ENCODE peak calls at places on chromosome 19, in four cellular contexts. One of them, this sample, is unnamed.

GRCh38 chr19:799076-799881 is 2.0 kb downstream of the PTBP1 start:
- DNase-seq in memory B cell: no peak
- DNase-seq in T1000: no peak
- DNase-seq in B cell: peak; percentile 40
- DNase-seq in this sample: no peak

GRCh38 chr19:30520735-30521479 is 148.7 kb downstream of the ZNF536 start:
- DNase-seq in memory B cell: no peak
- DNase-seq in T1000: no peak
- DNase-seq in B cell: no peak
- DNase-seq in this sample: no peak

GRCh38 chr19:32224371-32225244 is 120.8 kb upstream of the ZNF507 start:
- DNase-seq in memory B cell: peak; percentile 18
- DNase-seq in T1000: no peak
- DNase-seq in B cell: peak; percentile 68
- DNase-seq in this sample: peak; percentile 20

GRCh38 chr19:29623726-29624488 is 17.8 kb downstream of the POP4 start:
- DNase-seq in memory B cell: no peak
- DNase-seq in T1000: no peak
- DNase-seq in B cell: no peak
- DNase-seq in this sample: no peak

GRCh38 chr19:10352764-10353671 is 13.6 kb upstream of the ICAM3 start:
- DNase-seq in memory B cell: no peak
- DNase-seq in T1000: no peak
- DNase-seq in B cell: no peak
- DNase-seq in this sample: no peak

GRCh38 chr19:5122121-5122400 is 153.1 kb downstream of the KDM4B start:
- DNase-seq in memory B cell: no peak
- DNase-seq in T1000: no peak
- DNase-seq in B cell: peak; percentile 43
- DNase-seq in this sample: no peak

GRCh38 chr19:11435833-11436313 is 438 bp downstream of the PRKCSH start:
- DNase-seq in memory B cell: no peak
- DNase-seq in T1000: no peak
- DNase-seq in B cell: no peak
- DNase-seq in this sample: no peak

GRCh38 chr19:50380767-50381166 is 3.4 kb upstream of the POLD1 start:
- DNase-seq in memory B cell: no peak
- DNase-seq in T1000: no peak
- DNase-seq in B cell: no peak
- DNase-seq in this sample: no peak

GRCh38 chr19:36049080-36049698 is 4.9 kb downstream of the THAP8 start:
- DNase-seq in memory B cell: no peak
- DNase-seq in T1000: no peak
- DNase-seq in B cell: no peak
- DNase-seq in this sample: no peak

GRCh38 chr19:43362179-43362578 is 8.7 kb downstream of the CD177 start:
- DNase-seq in memory B cell: no peak
- DNase-seq in T1000: no peak
- DNase-seq in B cell: no peak
- DNase-seq in this sample: no peak

GRCh38 chr19:17329061-17329767 is 5.4 kb downstream of the ANO8 start:
- DNase-seq in memory B cell: no peak
- DNase-seq in T1000: no peak
- DNase-seq in B cell: peak; percentile 44
- DNase-seq in this sample: no peak

GRCh38 chr19:30245401-30246039 is 126.7 kb upstream of the ZNF536 start:
- DNase-seq in memory B cell: no peak
- DNase-seq in T1000: no peak
- DNase-seq in B cell: no peak
- DNase-seq in this sample: no peak

This sample was measured in fibroblast of gingiva.